ENCODE peak calls at places on chromosomes 6 and 20, in four cellular contexts. Y is HFF-Myc; U is NAMALWA; K is effector CD4-positive, alpha-beta T cell. N is an unnamed sample.

GRCh38 chr20:45359406-45360148 is 3.4 kb upstream of the SYS1 start:
- DNase-seq in Y (no peak), K (no peak), U (no peak), N (no peak)

GRCh38 chr20:48406462-48407235 is 421.1 kb downstream of the PREX1 start:
- DNase-seq in K (no peak), U (no peak), Y (peak), N (no peak)

GRCh38 chr20:19260412-19261090 is 48.1 kb downstream of the SLC24A3 start:
- DNase-seq in U (no peak), K (no peak), Y (no peak), N (no peak)

GRCh38 chr6:108565091-108565766 is 4.5 kb downstream of the FOXO3 start:
- DNase-seq in U (peak), K (no peak), Y (no peak), N (peak)

GRCh38 chr6:147618927-147619326 is 110.4 kb downstream of the SAMD5 start:
- DNase-seq in Y (no peak), U (no peak), K (no peak), N (no peak)

GRCh38 chr20:44532981-44533331 is 11.1 kb upstream of the SERINC3 start:
- DNase-seq in U (no peak), Y (no peak), K (no peak), N (no peak)

GRCh38 chr20:17556842-17557674 is 12.8 kb upstream of the DSTN start:
- DNase-seq in U (no peak), Y (no peak), K (no peak), N (no peak)

GRCh38 chr6:119440953-119441352 is 91.4 kb upstream of the MAN1A1 start:
- DNase-seq in U (no peak), Y (no peak), K (no peak), N (no peak)

GRCh38 chr6:25202505-25202904 is 76.7 kb upstream of the CARMIL1 start:
- DNase-seq in U (no peak), K (no peak), Y (no peak), N (no peak)

N was measured in OCI-LY7.